ENCODE peak calls at places on chromosome 7, in six cellular contexts. V, N, E, B, T and A are unnamed samples.
A peak's percentile ranks its signal among the peaks of the same experiment; 100 is the strongest.

GRCh38 chr7:47539398-47540052 is 42.4 kb downstream of the TNS3 start:
- DNase-seq in V (peak; percentile 99), N (peak; percentile 92), E (no peak), B (no peak), T (no peak), A (no peak)

GRCh38 chr7:143882611-143883078 is 19.3 kb downstream of the TCAF1 start:
- DNase-seq in V (peak; percentile 81), N (peak; percentile 56), E (peak; percentile 56), B (peak; percentile 75), T (no peak), A (no peak)

GRCh38 chr7:88758355-88759215 is 915 bp upstream of the ZNF804B start:
- DNase-seq in V (no peak), N (no peak), E (peak; percentile 65), B (peak; percentile 31), T (peak; percentile 50), A (no peak)

GRCh38 chr7:54705436-54705835 is 53.6 kb downstream of the SEC61G start:
- DNase-seq in V (no peak), N (peak; percentile 37), E (no peak), B (no peak), T (no peak), A (peak; percentile 16)

GRCh38 chr7:96495751-96496216 is 173.9 kb upstream of the SLC25A13 start:
- DNase-seq in V (no peak), N (no peak), E (no peak), B (no peak), T (no peak), A (no peak)

GRCh38 chr7:20598479-20599419 is 16.7 kb upstream of the ABCB5 start:
- DNase-seq in V (peak; percentile 64), N (peak; percentile 71), E (no peak), B (peak; percentile 51), T (no peak), A (peak; percentile 81)

GRCh38 chr7:102407910-102408309 is 11.7 kb downstream of the PRKRIP1 start:
- DNase-seq in V (no peak), N (no peak), E (no peak), B (no peak), T (no peak), A (no peak)

GRCh38 chr7:114711244-114711643 is 210.7 kb upstream of the MDFIC start:
- DNase-seq in V (no peak), N (peak; percentile 2), E (no peak), B (no peak), T (no peak), A (no peak)

GRCh38 chr7:101555921-101556275 is 73.2 kb downstream of the MYL10 start:
- DNase-seq in V (no peak), N (no peak), E (peak; percentile 20), B (no peak), T (no peak), A (no peak)

GRCh38 chr7:128247640-128248194 is 6.6 kb downstream of the LEP start:
- DNase-seq in V (peak; percentile 35), N (peak; percentile 35), E (no peak), B (no peak), T (no peak), A (peak; percentile 75)

GRCh38 chr7:127039541-127039940 is 213.2 kb downstream of the GRM8 start:
- DNase-seq in V (no peak), N (no peak), E (no peak), B (no peak), T (no peak), A (no peak)

GRCh38 chr7:100166317-100166940 is 2.0 kb downstream of the GAL3ST4 start:
- DNase-seq in V (no peak), N (no peak), E (no peak), B (no peak), T (no peak), A (no peak)

GRCh38 chr7:157228864-157229422 is 90.2 kb downstream of the UBE3C start:
- DNase-seq in V (peak; percentile 46), N (peak; percentile 31), E (peak; percentile 62), B (no peak), T (no peak), A (peak; percentile 53)

GRCh38 chr7:93218997-93219827 is 7.1 kb downstream of the HEPACAM2 start:
- DNase-seq in V (no peak), N (no peak), E (no peak), B (no peak), T (no peak), A (no peak)

GRCh38 chr7:137018468-137018867 is 150.0 kb downstream of the CHRM2 start:
- DNase-seq in V (no peak), N (no peak), E (no peak), B (peak; percentile 4), T (no peak), A (no peak)

GRCh38 chr7:140616328-140616727 is 24.3 kb downstream of the DENND2A start:
- DNase-seq in V (no peak), N (no peak), E (no peak), B (no peak), T (no peak), A (no peak)

GRCh38 chr7:15007507-15007906 is 105.0 kb upstream of the DGKB start:
- DNase-seq in V (no peak), N (no peak), E (peak; percentile 68), B (no peak), T (peak; percentile 54), A (peak; percentile 5)

GRCh38 chr7:30770936-30771858 is at the start of gene MINDY4:
- DNase-seq in V (peak; percentile 88), N (peak; percentile 80), E (peak; percentile 87), B (peak; percentile 79), T (peak; percentile 86), A (peak; percentile 86)

GRCh38 chr7:30761214-30762156 is 9.6 kb downstream of the INMT start:
- DNase-seq in V (no peak), N (no peak), E (no peak), B (no peak), T (no peak), A (peak; percentile 32)

GRCh38 chr7:30760514-30761213 is 8.7 kb downstream of the INMT start:
- DNase-seq in V (peak; percentile 35), N (no peak), E (no peak), B (no peak), T (no peak), A (no peak)

GRCh38 chr7:30764030-30764991 is 6.9 kb upstream of the MINDY4 start:
- DNase-seq in V (peak; percentile 30), N (peak; percentile 34), E (no peak), B (no peak), T (no peak), A (no peak)

GRCh38 chr7:30765359-30765758 is 5.9 kb upstream of the MINDY4 start:
- DNase-seq in V (no peak), N (no peak), E (no peak), B (no peak), T (no peak), A (no peak)
- H4K91ac ChIP-seq in V (no peak overlapping the region), N (no peak overlapping the region), E (no peak overlapping the region), B (no peak overlapping the region), T (no peak overlapping the region), A (no peak overlapping the region)

GRCh38 chr7:111802194-111802785 is 240.0 kb upstream of the IMMP2L start:
- DNase-seq in V (no peak), N (no peak), E (no peak), B (no peak), T (no peak), A (no peak)
- H4K8ac ChIP-seq in V (no peak overlapping the region), N (no peak overlapping the region), E (no peak overlapping the region), B (no peak overlapping the region), T (no peak overlapping the region), A (peak overlapping the region; percentile 60)

DNA sequence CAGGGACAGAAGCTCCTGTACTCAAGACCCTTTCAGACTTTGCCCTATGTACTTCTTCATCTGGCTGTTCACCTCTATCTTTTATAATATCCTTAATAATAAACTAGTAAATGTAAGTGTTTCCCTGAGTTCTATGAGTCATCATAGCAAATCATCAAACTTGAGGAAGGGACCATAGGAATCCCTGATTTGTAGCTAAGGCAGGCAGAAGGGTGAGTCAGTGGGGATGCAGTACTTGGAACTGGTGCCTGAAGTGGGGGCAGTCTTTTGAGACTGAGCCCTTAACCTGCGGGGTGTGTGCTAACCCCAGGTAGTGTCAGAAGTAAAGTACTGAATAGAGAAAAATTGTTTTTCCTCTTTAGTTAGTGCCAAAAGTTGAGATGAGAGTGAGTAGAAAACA is 6.2 kb upstream of the TMEM243 start:
- DNase-seq in V (peak; percentile 21), N (peak; percentile 72), E (no peak), B (no peak), T (no peak), A (no peak)
- H2AFZ ChIP-seq in V (no peak overlapping the region), N (no peak overlapping the region), E (no peak overlapping the region), B (no peak overlapping the region), T (no peak overlapping the region), A (no peak overlapping the region)

GRCh38 chr7:43693687-43694398 is 35.5 kb downstream of the COA1 start:
- DNase-seq in V (no peak), N (peak; percentile 81), E (no peak), B (no peak), T (no peak), A (no peak)

GRCh38 chr7:43694399-43694748 is 34.9 kb downstream of the COA1 start:
- DNase-seq in V (peak; percentile 88), N (peak; percentile 92), E (no peak), B (no peak), T (no peak), A (peak; percentile 28)

GRCh38 chr7:43691611-43692010 is 37.7 kb downstream of the COA1 start:
- DNase-seq in V (no peak), N (no peak), E (no peak), B (no peak), T (no peak), A (no peak)

GRCh38 chr7:43689115-43689514 is 40.2 kb downstream of the COA1 start:
- DNase-seq in V (no peak), N (no peak), E (no peak), B (no peak), T (no peak), A (no peak)

DNA sequence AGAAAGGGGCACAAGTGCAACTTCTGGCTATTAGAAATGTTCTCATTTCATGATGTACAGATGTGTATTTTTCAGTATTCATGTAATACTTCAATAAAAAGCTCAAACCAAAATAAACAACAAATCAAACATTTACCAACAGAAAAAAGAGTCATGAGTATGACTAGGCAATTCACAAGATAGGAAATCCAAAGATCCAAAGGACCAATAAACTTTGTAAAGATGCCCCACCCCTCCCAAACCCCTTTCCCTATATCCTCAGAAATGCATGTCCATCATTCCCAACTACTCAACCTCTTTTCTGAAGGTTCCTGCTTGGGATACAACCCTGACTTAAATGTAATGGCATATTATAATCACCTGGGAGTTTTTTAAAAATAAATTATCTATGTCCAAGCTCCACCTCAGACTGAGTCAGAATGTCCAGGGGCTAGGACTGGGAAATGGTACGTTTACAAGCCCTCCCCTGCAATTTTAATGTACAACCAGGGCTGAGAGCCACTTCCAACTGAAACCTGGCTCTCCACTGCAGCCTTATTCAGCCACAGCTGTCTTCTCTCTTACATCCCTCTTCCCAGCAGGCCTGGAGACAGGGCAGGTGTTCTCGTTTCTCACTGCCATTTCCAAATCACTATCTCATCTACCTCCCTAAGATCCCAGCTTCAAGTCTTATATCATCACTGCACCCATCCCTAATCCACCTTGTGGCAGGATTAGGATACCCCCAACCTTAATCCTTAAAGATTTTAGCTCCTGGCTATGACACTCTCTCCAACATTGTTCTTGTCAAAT is 36.5 kb downstream of the COA1 start:
- DNase-seq in V (no peak), N (peak; percentile 35), E (no peak), B (no peak), T (no peak), A (no peak)
- H4K91ac ChIP-seq in V (no peak overlapping the region), N (peak overlapping the region; percentile 78), E (no peak overlapping the region), B (no peak overlapping the region), T (no peak overlapping the region), A (no peak overlapping the region)